ENCODE peak calls at places on chromosomes 12 and 14, in six cellular contexts. One of them, this sample, is unnamed.
A peak's percentile ranks its signal among the peaks of the same experiment; 100 is the strongest.

GRCh38 chr14:52003324-52003723 is 14.0 kb downstream of the RTRAF start:
- DNase-seq in T-cell: no peak
- DNase-seq in germinal center: no peak
- DNase-seq in breast epithelium: no peak
- DNase-seq in activated CD4-positive, alpha-beta T cell treated with anti-CD3 and anti-CD28 coated beads for 24 hours: no peak
- DNase-seq in stimulated activated CD8-positive, alpha-beta memory T cell treated with anti-CD3 and anti-CD28 coated beads, Interleukin-4, amount 100 ng/mL, for 1 hour: no peak
- DNase-seq in this sample: no peak

GRCh38 chr14:67405771-67406170 is 6.2 kb downstream of the PLEK2 start:
- DNase-seq in activated CD4-positive, alpha-beta T cell treated with anti-CD3 and anti-CD28 coated beads for 24 hours: no peak
- DNase-seq in germinal center: no peak
- DNase-seq in stimulated activated CD8-positive, alpha-beta memory T cell treated with anti-CD3 and anti-CD28 coated beads, Interleukin-4, amount 100 ng/mL, for 1 hour: no peak
- DNase-seq in breast epithelium: no peak
- DNase-seq in T-cell: no peak
- DNase-seq in this sample: no peak

GRCh38 chr14:74638066-74638465 is 26.0 kb upstream of the LTBP2 start:
- DNase-seq in breast epithelium: no peak
- DNase-seq in T-cell: no peak
- DNase-seq in activated CD4-positive, alpha-beta T cell treated with anti-CD3 and anti-CD28 coated beads for 24 hours: no peak
- DNase-seq in stimulated activated CD8-positive, alpha-beta memory T cell treated with anti-CD3 and anti-CD28 coated beads, Interleukin-4, amount 100 ng/mL, for 1 hour: no peak
- DNase-seq in germinal center: no peak
- DNase-seq in this sample: no peak

GRCh38 chr12:89783321-89784060 is 74.9 kb upstream of the ATP2B1 start:
- DNase-seq in stimulated activated CD8-positive, alpha-beta memory T cell treated with anti-CD3 and anti-CD28 coated beads, Interleukin-4, amount 100 ng/mL, for 1 hour: no peak
- DNase-seq in activated CD4-positive, alpha-beta T cell treated with anti-CD3 and anti-CD28 coated beads for 24 hours: no peak
- DNase-seq in T-cell: no peak
- DNase-seq in breast epithelium: no peak
- DNase-seq in germinal center: no peak
- DNase-seq in this sample: peak; percentile 90

GRCh38 chr12:89542912-89543592 is 17.2 kb upstream of the POC1B start:
- DNase-seq in breast epithelium: peak; percentile 59
- DNase-seq in germinal center: peak; percentile 67
- DNase-seq in T-cell: peak; percentile 45
- DNase-seq in stimulated activated CD8-positive, alpha-beta memory T cell treated with anti-CD3 and anti-CD28 coated beads, Interleukin-4, amount 100 ng/mL, for 1 hour: peak; percentile 31
- DNase-seq in activated CD4-positive, alpha-beta T cell treated with anti-CD3 and anti-CD28 coated beads for 24 hours: peak; percentile 25
- DNase-seq in this sample: peak; percentile 92

GRCh38 chr14:101520621-101521305 is 40.5 kb upstream of the DIO3 start:
- DNase-seq in T-cell: no peak
- DNase-seq in activated CD4-positive, alpha-beta T cell treated with anti-CD3 and anti-CD28 coated beads for 24 hours: no peak
- DNase-seq in breast epithelium: peak; percentile 49
- DNase-seq in stimulated activated CD8-positive, alpha-beta memory T cell treated with anti-CD3 and anti-CD28 coated beads, Interleukin-4, amount 100 ng/mL, for 1 hour: no peak
- DNase-seq in germinal center: no peak
- DNase-seq in this sample: no peak

GRCh38 chr14:54890794-54891193 is 11.8 kb downstream of the GCH1 start:
- DNase-seq in T-cell: no peak
- DNase-seq in germinal center: peak; percentile 18
- DNase-seq in stimulated activated CD8-positive, alpha-beta memory T cell treated with anti-CD3 and anti-CD28 coated beads, Interleukin-4, amount 100 ng/mL, for 1 hour: no peak
- DNase-seq in breast epithelium: no peak
- DNase-seq in activated CD4-positive, alpha-beta T cell treated with anti-CD3 and anti-CD28 coated beads for 24 hours: no peak
- DNase-seq in this sample: no peak

GRCh38 chr12:69602954-69603353 is 7.8 kb downstream of the LRRC10 start:
- DNase-seq in stimulated activated CD8-positive, alpha-beta memory T cell treated with anti-CD3 and anti-CD28 coated beads, Interleukin-4, amount 100 ng/mL, for 1 hour: no peak
- DNase-seq in germinal center: no peak
- DNase-seq in breast epithelium: no peak
- DNase-seq in activated CD4-positive, alpha-beta T cell treated with anti-CD3 and anti-CD28 coated beads for 24 hours: no peak
- DNase-seq in T-cell: no peak
- DNase-seq in this sample: no peak

GRCh38 chr12:6507102-6507998 is 13.4 kb downstream of the NCAPD2 start:
- DNase-seq in stimulated activated CD8-positive, alpha-beta memory T cell treated with anti-CD3 and anti-CD28 coated beads, Interleukin-4, amount 100 ng/mL, for 1 hour: no peak
- DNase-seq in activated CD4-positive, alpha-beta T cell treated with anti-CD3 and anti-CD28 coated beads for 24 hours: no peak
- DNase-seq in T-cell: no peak
- DNase-seq in germinal center: no peak
- DNase-seq in breast epithelium: no peak
- DNase-seq in this sample: peak; percentile 53

GRCh38 chr12:84814664-84815245 is 97.8 kb downstream of the SLC6A15 start:
- DNase-seq in breast epithelium: no peak
- DNase-seq in activated CD4-positive, alpha-beta T cell treated with anti-CD3 and anti-CD28 coated beads for 24 hours: no peak
- DNase-seq in stimulated activated CD8-positive, alpha-beta memory T cell treated with anti-CD3 and anti-CD28 coated beads, Interleukin-4, amount 100 ng/mL, for 1 hour: no peak
- DNase-seq in germinal center: no peak
- DNase-seq in T-cell: no peak
- DNase-seq in this sample: no peak

GRCh38 chr12:38269897-38270296 is 46.7 kb upstream of the ALG10B start:
- DNase-seq in T-cell: no peak
- DNase-seq in stimulated activated CD8-positive, alpha-beta memory T cell treated with anti-CD3 and anti-CD28 coated beads, Interleukin-4, amount 100 ng/mL, for 1 hour: no peak
- DNase-seq in activated CD4-positive, alpha-beta T cell treated with anti-CD3 and anti-CD28 coated beads for 24 hours: no peak
- DNase-seq in breast epithelium: no peak
- DNase-seq in germinal center: no peak
- DNase-seq in this sample: no peak

GRCh38 chr12:104219908-104220404 is 4.4 kb downstream of the TXNRD1 start:
- DNase-seq in T-cell: no peak
- DNase-seq in breast epithelium: no peak
- DNase-seq in activated CD4-positive, alpha-beta T cell treated with anti-CD3 and anti-CD28 coated beads for 24 hours: peak; percentile 38
- DNase-seq in germinal center: no peak
- DNase-seq in stimulated activated CD8-positive, alpha-beta memory T cell treated with anti-CD3 and anti-CD28 coated beads, Interleukin-4, amount 100 ng/mL, for 1 hour: peak; percentile 34
- DNase-seq in this sample: no peak

GRCh38 chr14:100325231-100325632 is 2.1 kb downstream of the SLC25A47 start:
- DNase-seq in T-cell: no peak
- DNase-seq in stimulated activated CD8-positive, alpha-beta memory T cell treated with anti-CD3 and anti-CD28 coated beads, Interleukin-4, amount 100 ng/mL, for 1 hour: no peak
- DNase-seq in germinal center: no peak
- DNase-seq in breast epithelium: no peak
- DNase-seq in activated CD4-positive, alpha-beta T cell treated with anti-CD3 and anti-CD28 coated beads for 24 hours: no peak
- DNase-seq in this sample: no peak

GRCh38 chr14:41761204-41761603 is 154.5 kb downstream of the LRFN5 start:
- DNase-seq in activated CD4-positive, alpha-beta T cell treated with anti-CD3 and anti-CD28 coated beads for 24 hours: no peak
- DNase-seq in breast epithelium: no peak
- DNase-seq in germinal center: no peak
- DNase-seq in T-cell: no peak
- DNase-seq in stimulated activated CD8-positive, alpha-beta memory T cell treated with anti-CD3 and anti-CD28 coated beads, Interleukin-4, amount 100 ng/mL, for 1 hour: no peak
- DNase-seq in this sample: no peak

GRCh38 chr12:3200779-3201738 is 123.9 kb downstream of the TSPAN9 start:
- DNase-seq in stimulated activated CD8-positive, alpha-beta memory T cell treated with anti-CD3 and anti-CD28 coated beads, Interleukin-4, amount 100 ng/mL, for 1 hour: no peak
- DNase-seq in breast epithelium: no peak
- DNase-seq in activated CD4-positive, alpha-beta T cell treated with anti-CD3 and anti-CD28 coated beads for 24 hours: no peak
- DNase-seq in T-cell: no peak
- DNase-seq in germinal center: no peak
- DNase-seq in this sample: peak; percentile 20

GRCh38 chr12:76109879-76110278 is 25.4 kb upstream of the NAP1L1 start:
- DNase-seq in stimulated activated CD8-positive, alpha-beta memory T cell treated with anti-CD3 and anti-CD28 coated beads, Interleukin-4, amount 100 ng/mL, for 1 hour: no peak
- DNase-seq in germinal center: no peak
- DNase-seq in breast epithelium: no peak
- DNase-seq in T-cell: no peak
- DNase-seq in activated CD4-positive, alpha-beta T cell treated with anti-CD3 and anti-CD28 coated beads for 24 hours: no peak
- DNase-seq in this sample: no peak

GRCh38 chr12:24057920-24058476 is 108.5 kb upstream of the SOX5 start:
- DNase-seq in T-cell: no peak
- DNase-seq in germinal center: no peak
- DNase-seq in activated CD4-positive, alpha-beta T cell treated with anti-CD3 and anti-CD28 coated beads for 24 hours: no peak
- DNase-seq in stimulated activated CD8-positive, alpha-beta memory T cell treated with anti-CD3 and anti-CD28 coated beads, Interleukin-4, amount 100 ng/mL, for 1 hour: no peak
- DNase-seq in breast epithelium: no peak
- DNase-seq in this sample: no peak

GRCh38 chr14:21868442-21869046 is 194.9 kb upstream of the OR4E1 start:
- DNase-seq in stimulated activated CD8-positive, alpha-beta memory T cell treated with anti-CD3 and anti-CD28 coated beads, Interleukin-4, amount 100 ng/mL, for 1 hour: peak; percentile 56
- DNase-seq in germinal center: peak; percentile 58
- DNase-seq in T-cell: peak; percentile 66
- DNase-seq in activated CD4-positive, alpha-beta T cell treated with anti-CD3 and anti-CD28 coated beads for 24 hours: peak; percentile 74
- DNase-seq in breast epithelium: no peak
- DNase-seq in this sample: peak; percentile 65

GRCh38 chr14:106442857-106443256 is 916.5 kb downstream of the TMEM121 start:
- DNase-seq in T-cell: peak; percentile 35
- DNase-seq in germinal center: peak; percentile 4
- DNase-seq in breast epithelium: no peak
- DNase-seq in activated CD4-positive, alpha-beta T cell treated with anti-CD3 and anti-CD28 coated beads for 24 hours: peak; percentile 25
- DNase-seq in stimulated activated CD8-positive, alpha-beta memory T cell treated with anti-CD3 and anti-CD28 coated beads, Interleukin-4, amount 100 ng/mL, for 1 hour: no peak
- DNase-seq in this sample: no peak

GRCh38 chr12:119695034-119695433 is 27.1 kb downstream of the PRKAB1 start:
- DNase-seq in breast epithelium: no peak
- DNase-seq in germinal center: no peak
- DNase-seq in T-cell: no peak
- DNase-seq in stimulated activated CD8-positive, alpha-beta memory T cell treated with anti-CD3 and anti-CD28 coated beads, Interleukin-4, amount 100 ng/mL, for 1 hour: no peak
- DNase-seq in activated CD4-positive, alpha-beta T cell treated with anti-CD3 and anti-CD28 coated beads for 24 hours: no peak
- DNase-seq in this sample: peak; percentile 32

GRCh38 chr12:39587247-39587646 is 32.4 kb downstream of the ABCD2 start:
- DNase-seq in stimulated activated CD8-positive, alpha-beta memory T cell treated with anti-CD3 and anti-CD28 coated beads, Interleukin-4, amount 100 ng/mL, for 1 hour: no peak
- DNase-seq in germinal center: no peak
- DNase-seq in T-cell: no peak
- DNase-seq in activated CD4-positive, alpha-beta T cell treated with anti-CD3 and anti-CD28 coated beads for 24 hours: no peak
- DNase-seq in breast epithelium: no peak
- DNase-seq in this sample: peak; percentile 22

GRCh38 chr14:92400579-92401444 is 77.8 kb downstream of the SLC24A4 start:
- DNase-seq in stimulated activated CD8-positive, alpha-beta memory T cell treated with anti-CD3 and anti-CD28 coated beads, Interleukin-4, amount 100 ng/mL, for 1 hour: no peak
- DNase-seq in activated CD4-positive, alpha-beta T cell treated with anti-CD3 and anti-CD28 coated beads for 24 hours: no peak
- DNase-seq in breast epithelium: no peak
- DNase-seq in germinal center: peak; percentile 59
- DNase-seq in T-cell: no peak
- DNase-seq in this sample: no peak

GRCh38 chr12:6469609-6470374 is 685 bp downstream of the VAMP1 start:
- DNase-seq in germinal center: no peak
- DNase-seq in activated CD4-positive, alpha-beta T cell treated with anti-CD3 and anti-CD28 coated beads for 24 hours: no peak
- DNase-seq in T-cell: no peak
- DNase-seq in breast epithelium: no peak
- DNase-seq in stimulated activated CD8-positive, alpha-beta memory T cell treated with anti-CD3 and anti-CD28 coated beads, Interleukin-4, amount 100 ng/mL, for 1 hour: no peak
- DNase-seq in this sample: no peak

GRCh38 chr12:103840399-103840880 is 594 bp downstream of the NT5DC3 start:
- DNase-seq in stimulated activated CD8-positive, alpha-beta memory T cell treated with anti-CD3 and anti-CD28 coated beads, Interleukin-4, amount 100 ng/mL, for 1 hour: no peak
- DNase-seq in breast epithelium: no peak
- DNase-seq in germinal center: no peak
- DNase-seq in activated CD4-positive, alpha-beta T cell treated with anti-CD3 and anti-CD28 coated beads for 24 hours: peak; percentile 15
- DNase-seq in T-cell: no peak
- DNase-seq in this sample: peak; percentile 25

GRCh38 chr14:100654814-100655795 is 67.9 kb upstream of the BEGAIN start:
- DNase-seq in germinal center: peak; percentile 82
- DNase-seq in stimulated activated CD8-positive, alpha-beta memory T cell treated with anti-CD3 and anti-CD28 coated beads, Interleukin-4, amount 100 ng/mL, for 1 hour: peak; percentile 22
- DNase-seq in breast epithelium: no peak
- DNase-seq in T-cell: peak; percentile 24
- DNase-seq in activated CD4-positive, alpha-beta T cell treated with anti-CD3 and anti-CD28 coated beads for 24 hours: peak; percentile 22
- DNase-seq in this sample: peak; percentile 60

GRCh38 chr12:49227701-49228100 is 37.2 kb upstream of the TUBA1C start:
- DNase-seq in activated CD4-positive, alpha-beta T cell treated with anti-CD3 and anti-CD28 coated beads for 24 hours: no peak
- DNase-seq in T-cell: no peak
- DNase-seq in stimulated activated CD8-positive, alpha-beta memory T cell treated with anti-CD3 and anti-CD28 coated beads, Interleukin-4, amount 100 ng/mL, for 1 hour: no peak
- DNase-seq in germinal center: no peak
- DNase-seq in breast epithelium: no peak
- DNase-seq in this sample: no peak

GRCh38 chr12:52175411-52176350 is 16.1 kb downstream of the KRT80 start:
- DNase-seq in breast epithelium: peak; percentile 80
- DNase-seq in stimulated activated CD8-positive, alpha-beta memory T cell treated with anti-CD3 and anti-CD28 coated beads, Interleukin-4, amount 100 ng/mL, for 1 hour: no peak
- DNase-seq in germinal center: no peak
- DNase-seq in activated CD4-positive, alpha-beta T cell treated with anti-CD3 and anti-CD28 coated beads for 24 hours: no peak
- DNase-seq in T-cell: no peak
- DNase-seq in this sample: peak; percentile 53

GRCh38 chr12:22971771-22972191 is 346.8 kb downstream of the ETNK1 start:
- DNase-seq in breast epithelium: no peak
- DNase-seq in germinal center: no peak
- DNase-seq in T-cell: no peak
- DNase-seq in stimulated activated CD8-positive, alpha-beta memory T cell treated with anti-CD3 and anti-CD28 coated beads, Interleukin-4, amount 100 ng/mL, for 1 hour: no peak
- DNase-seq in activated CD4-positive, alpha-beta T cell treated with anti-CD3 and anti-CD28 coated beads for 24 hours: no peak
- DNase-seq in this sample: peak; percentile 5

GRCh38 chr12:128531153-128531552 is 264.2 kb downstream of the TMEM132C start:
- DNase-seq in breast epithelium: no peak
- DNase-seq in T-cell: no peak
- DNase-seq in germinal center: no peak
- DNase-seq in activated CD4-positive, alpha-beta T cell treated with anti-CD3 and anti-CD28 coated beads for 24 hours: no peak
- DNase-seq in stimulated activated CD8-positive, alpha-beta memory T cell treated with anti-CD3 and anti-CD28 coated beads, Interleukin-4, amount 100 ng/mL, for 1 hour: no peak
- DNase-seq in this sample: no peak

GRCh38 chr12:53327435-53328042 is 6.1 kb upstream of the AAAS start:
- DNase-seq in stimulated activated CD8-positive, alpha-beta memory T cell treated with anti-CD3 and anti-CD28 coated beads, Interleukin-4, amount 100 ng/mL, for 1 hour: no peak
- DNase-seq in activated CD4-positive, alpha-beta T cell treated with anti-CD3 and anti-CD28 coated beads for 24 hours: no peak
- DNase-seq in breast epithelium: no peak
- DNase-seq in T-cell: no peak
- DNase-seq in germinal center: no peak
- DNase-seq in this sample: no peak